ENCODE peak calls at places on chromosome 5, in nine cellular contexts. V is A549, E is HepG2, H is GM12878, Z is SK-N-SH, B is HL-60, W is K562, O is GM23338, J is Panc1. T is an unnamed sample.

GRCh38 chr5:154940375-154940771 is 500 bp upstream of the MRPL22 start:
- DNase-seq in V (no peak), E (no peak), H (no peak), Z (no peak), B (no peak), W (no peak), O (no peak), J (no peak), T (no peak)

GRCh38 chr5:28734396-28734795 is 1696.0 kb upstream of the CDH9 start:
- DNase-seq in V (no peak), E (no peak), H (no peak), Z (no peak), B (no peak), W (no peak), O (peak; percentile 30), J (no peak), T (no peak)

GRCh38 chr5:39986614-39987013 is 561.8 kb upstream of the DAB2 start:
- DNase-seq in V (no peak), E (no peak), H (no peak), Z (no peak), B (no peak), W (no peak), O (no peak), J (no peak), T (no peak)

GRCh38 chr5:1008451-1009358 is at the start of gene NKD2:
- DNase-seq in V (peak; percentile 75), E (no peak), H (no peak), Z (peak; percentile 93), B (no peak), W (peak; percentile 89), O (peak; percentile 69), J (no peak), T (no peak)

GRCh38 chr5:126837907-126838539 is 61.1 kb downstream of the LMNB1 start:
- DNase-seq in V (no peak), E (no peak), H (no peak), Z (no peak), B (no peak), W (no peak), O (no peak), J (no peak), T (no peak)

GRCh38 chr5:57434227-57434640 is 48.4 kb downstream of the ACTBL2 start:
- DNase-seq in V (no peak), E (no peak), H (no peak), Z (no peak), B (no peak), W (no peak), O (no peak), J (no peak), T (no peak)

GRCh38 chr5:10441992-10442435 is 335 bp downstream of the ROPN1L start:
- DNase-seq in V (peak; percentile 66), E (no peak), H (no peak), Z (no peak), B (no peak), W (no peak), O (no peak), J (no peak), T (no peak)

GRCh38 chr5:1515921-1516571 is 7.7 kb downstream of the LPCAT1 start:
- DNase-seq in V (peak; percentile 93), E (peak; percentile 67), H (no peak), Z (no peak), B (peak; percentile 55), W (peak; percentile 33), O (no peak), J (peak; percentile 99), T (peak; percentile 92)

GRCh38 chr5:44814761-44815160 is 6.0 kb downstream of the MRPS30 start:
- DNase-seq in V (no peak), E (no peak), H (no peak), Z (no peak), B (no peak), W (no peak), O (no peak), J (no peak), T (no peak)

GRCh38 chr5:172486451-172486850 is 32.1 kb upstream of the SH3PXD2B start:
- DNase-seq in V (no peak), E (no peak), H (no peak), Z (no peak), B (no peak), W (no peak), O (no peak), J (no peak), T (no peak)

GRCh38 chr5:56259002-56259511 is 25.9 kb upstream of the ANKRD55 start:
- DNase-seq in V (no peak), E (peak; percentile 63), H (peak; percentile 55), Z (no peak), B (no peak), W (no peak), O (no peak), J (no peak), T (no peak)

GRCh38 chr5:32531885-32532520 is 53.4 kb upstream of the SUB1 start:
- DNase-seq in V (peak; percentile 75), E (peak; percentile 82), H (peak; percentile 60), Z (no peak), B (no peak), W (no peak), O (peak; percentile 68), J (peak; percentile 60), T (no peak)

GRCh38 chr5:11476866-11477265 is 427.4 kb downstream of the CTNND2 start:
- DNase-seq in V (no peak), E (no peak), H (no peak), Z (no peak), B (no peak), W (no peak), O (no peak), J (no peak), T (no peak)
- TF ChIP-seq REST in V (no peak), E (no peak), H (no peak), Z (no peak), B (no peak), W (no peak), O (no peak), J (no peak), T (no peak)

GRCh38 chr5:35440409-35440808 is 177.3 kb upstream of the SPEF2 start:
- DNase-seq in V (no peak), E (no peak), H (no peak), Z (no peak), B (no peak), W (no peak), O (no peak), J (no peak), T (no peak)

GRCh38 chr5:35442916-35443639 is 174.6 kb upstream of the SPEF2 start:
- DNase-seq in V (no peak), E (peak; percentile 38), H (no peak), Z (no peak), B (no peak), W (no peak), O (peak; percentile 8), J (no peak), T (no peak)

GRCh38 chr5:35438288-35438687 is 179.4 kb upstream of the SPEF2 start:
- DNase-seq in V (no peak), E (no peak), H (no peak), Z (no peak), B (peak; percentile 45), W (no peak), O (no peak), J (no peak), T (no peak)

GRCh38 chr5:35436441-35437057 is 181.1 kb upstream of the SPEF2 start:
- DNase-seq in V (peak; percentile 9), E (peak; percentile 47), H (no peak), Z (peak; percentile 23), B (no peak), W (peak; percentile 11), O (peak; percentile 52), J (no peak), T (peak; percentile 13)

DNA sequence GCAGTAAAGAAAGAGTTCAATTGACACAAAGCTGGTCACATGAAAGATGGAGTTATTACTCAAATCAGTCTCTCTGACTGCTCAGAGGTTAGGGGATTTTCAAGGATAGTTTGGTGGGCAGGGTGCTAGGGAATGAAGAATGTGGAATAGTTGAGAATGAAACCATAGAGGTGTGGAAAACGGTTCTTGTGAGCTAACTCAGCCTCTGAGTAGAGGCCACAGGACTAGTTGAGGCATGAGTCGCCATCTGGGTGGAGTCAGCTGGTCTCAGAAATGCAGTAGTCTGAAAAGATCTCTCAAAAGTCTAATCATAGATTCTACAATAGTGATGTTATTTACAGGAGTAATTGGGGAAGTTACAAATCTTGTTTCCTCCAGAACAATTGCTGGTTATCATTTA is 178.9 kb upstream of the SPEF2 start:
- DNase-seq in V (no peak), E (no peak), H (no peak), Z (no peak), B (no peak), W (no peak), O (no peak), J (no peak), T (no peak)
- TF ChIP-seq REST in V (no peak), E (no peak), H (no peak), Z (no peak), B (no peak), W (no peak), O (no peak), J (no peak), T (no peak)

DNA sequence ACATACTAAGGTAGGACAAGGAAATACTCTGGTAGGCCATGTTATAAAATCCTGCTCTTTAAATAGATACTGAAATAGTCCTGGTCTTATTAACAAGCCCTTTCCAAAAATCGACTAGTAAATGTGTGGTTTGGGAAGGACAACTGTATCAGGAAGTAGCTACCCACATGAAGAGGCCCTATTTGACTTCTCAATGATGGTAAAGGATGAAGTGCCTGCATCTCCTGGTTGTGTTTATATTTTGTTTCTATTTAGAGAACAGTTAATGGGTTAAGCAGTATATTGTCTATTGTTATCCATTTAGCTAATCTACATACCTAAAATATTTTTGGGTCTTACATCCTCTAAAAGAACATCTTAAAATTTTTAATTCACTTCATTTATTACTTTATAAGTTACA is 12.5 kb downstream of the GDF9 start:
- DNase-seq in V (no peak), E (no peak), H (no peak), Z (no peak), B (no peak), W (no peak), O (no peak), J (no peak), T (no peak)
- TF ChIP-seq REST in V (no peak), E (no peak), H (no peak), Z (no peak), B (no peak), W (no peak), O (no peak), J (no peak), T (no peak)

GRCh38 chr5:141758316-141758965 is 76.4 kb upstream of the ARAP3 start:
- DNase-seq in V (no peak), E (no peak), H (no peak), Z (no peak), B (no peak), W (no peak), O (peak; percentile 84), J (no peak), T (no peak)

GRCh38 chr5:141762790-141763368 is 80.8 kb upstream of the ARAP3 start:
- DNase-seq in V (no peak), E (no peak), H (no peak), Z (no peak), B (no peak), W (no peak), O (no peak), J (no peak), T (no peak)

GRCh38 chr5:141762316-141762715 is 80.3 kb upstream of the ARAP3 start:
- DNase-seq in V (no peak), E (no peak), H (no peak), Z (no peak), B (no peak), W (no peak), O (no peak), J (no peak), T (no peak)

GRCh38 chr5:141760753-141761152 is 78.7 kb upstream of the ARAP3 start:
- DNase-seq in V (no peak), E (no peak), H (no peak), Z (no peak), B (no peak), W (no peak), O (peak; percentile 40), J (no peak), T (no peak)

GRCh38 chr5:141760193-141760592 is 78.2 kb upstream of the ARAP3 start:
- DNase-seq in V (no peak), E (no peak), H (no peak), Z (no peak), B (no peak), W (no peak), O (no peak), J (no peak), T (no peak)
- TF ChIP-seq REST in V (no peak), E (no peak), H (no peak), Z (no peak), B (no peak), W (no peak), O (no peak), J (no peak), T (no peak)